ENCODE peak calls at places on chromosomes 3 and 15, in eight cellular contexts. J, V, X, L, Z, Q, H and E are unnamed samples.

GRCh38 chr15:41115652-41116115 is 396 bp downstream of the INO80 start:
- DNase-seq in J (no peak), V (peak), X (peak), L (peak), Z (peak), Q (peak), H (no peak), E (peak)

GRCh38 chr3:55349851-55350250 is 137.3 kb downstream of the WNT5A start:
- DNase-seq in J (no peak), V (no peak), X (no peak), L (no peak), Z (no peak), Q (no peak), H (no peak), E (no peak)

GRCh38 chr3:185537369-185537970 is 14.9 kb downstream of the LIPH start:
- DNase-seq in J (no peak), V (peak), X (peak), L (no peak), Z (peak), Q (peak), H (peak), E (peak)

GRCh38 chr15:66701422-66702034 is 508 bp upstream of the SMAD6 start:
- DNase-seq in J (peak), V (peak), X (no peak), L (peak), Z (peak), Q (peak), H (peak), E (peak)

GRCh38 chr15:65323071-65323511 is 18.6 kb downstream of the RNU5B-1 start:
- DNase-seq in J (no peak), V (no peak), X (peak), L (peak), Z (no peak), Q (no peak), H (no peak), E (peak)

GRCh38 chr3:161149529-161149928 is 44.4 kb upstream of the B3GALNT1 start:
- DNase-seq in J (no peak), V (no peak), X (peak), L (no peak), Z (peak), Q (no peak), H (no peak), E (no peak)

GRCh38 chr3:64224826-64225606 is at the start of gene PRICKLE2:
- DNase-seq in J (no peak), V (peak), X (peak), L (peak), Z (peak), Q (peak), H (peak), E (no peak)

GRCh38 chr15:45458746-45459403 is 63.7 kb downstream of the SLC30A4 start:
- DNase-seq in J (peak), V (peak), X (peak), L (peak), Z (no peak), Q (peak), H (peak), E (peak)

GRCh38 chr15:64092864-64093626 is 593 bp downstream of the CIAO2A start:
- DNase-seq in J (peak), V (peak), X (peak), L (peak), Z (peak), Q (peak), H (no peak), E (peak)
- TF ChIP-seq CTCF in J (peak), V (no peak), X (no peak), L (no peak), Z (no peak), Q (no peak), H (peak), E (no peak)

DNA sequence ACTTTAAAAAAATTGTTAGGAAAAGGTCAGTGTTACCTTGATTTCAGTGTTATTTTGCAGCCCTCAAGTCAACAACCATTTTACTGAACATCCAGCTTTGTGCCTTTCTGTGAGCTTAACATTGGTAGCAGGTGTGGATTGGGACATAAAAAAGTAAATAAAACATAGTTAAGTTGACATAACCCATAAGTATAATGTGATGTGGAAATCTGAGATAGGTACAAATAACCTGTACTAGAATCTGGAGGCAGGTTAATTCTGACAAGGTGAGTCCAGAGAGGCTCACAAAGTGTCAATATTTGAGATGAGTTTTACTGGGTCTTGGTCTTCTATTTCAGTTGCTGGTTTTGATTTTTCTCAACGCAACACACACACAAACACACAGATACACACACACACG is 151.3 kb downstream of the LPP start:
- DNase-seq in J (no peak), V (no peak), X (no peak), L (no peak), Z (no peak), Q (no peak), H (no peak), E (no peak)
- TF ChIP-seq CTCF in J (no peak), V (no peak), X (no peak), L (no peak), Z (no peak), Q (no peak), H (no peak), E (no peak)

DNA sequence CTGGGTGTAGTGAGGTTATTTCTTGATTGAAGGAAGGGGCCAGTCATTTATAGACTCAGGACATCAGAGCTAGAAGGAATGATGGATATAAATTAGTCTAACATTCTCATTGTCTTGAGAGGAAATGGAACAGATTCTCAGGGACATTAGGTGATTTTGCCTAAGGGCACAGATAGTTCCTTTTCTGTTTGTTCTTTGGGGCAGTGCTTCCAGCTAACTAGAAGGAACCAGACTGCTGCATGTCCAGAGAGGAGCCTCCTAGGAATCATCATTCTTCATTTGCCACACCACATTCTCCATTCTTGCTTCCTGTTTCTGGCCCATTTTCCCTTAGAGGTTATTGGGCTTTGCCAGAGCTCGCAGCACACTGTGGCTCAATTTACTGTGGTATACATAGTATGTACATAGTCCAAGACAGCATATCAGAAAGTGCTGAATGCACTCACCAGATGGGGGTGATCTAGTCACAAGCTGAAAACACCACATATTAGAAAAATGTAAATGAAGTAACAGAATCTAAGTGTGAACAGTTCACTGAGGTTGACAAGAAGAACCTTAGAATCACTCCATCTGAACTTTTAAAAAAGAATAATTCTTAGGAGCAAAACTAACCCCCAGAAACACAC is 62.7 kb upstream of the MYZAP start:
- DNase-seq in J (no peak), V (no peak), X (no peak), L (no peak), Z (no peak), Q (no peak), H (no peak), E (no peak)
- TF ChIP-seq CTCF in J (no peak), V (no peak), X (no peak), L (no peak), Z (peak), Q (no peak), H (no peak), E (no peak)

GRCh38 chr3:126524429-126524988 is 554 bp downstream of the CHST13 start:
- DNase-seq in J (no peak), V (no peak), X (no peak), L (no peak), Z (no peak), Q (no peak), H (no peak), E (no peak)
- TF ChIP-seq CTCF in J (no peak), V (peak), X (no peak), L (no peak), Z (no peak), Q (no peak), H (no peak), E (no peak)

GRCh38 chr15:60551781-60552161 is 72.8 kb upstream of the ICE2 start:
- DNase-seq in J (no peak), V (peak), X (no peak), L (no peak), Z (no peak), Q (no peak), H (no peak), E (peak)
- TF ChIP-seq CTCF in J (no peak), V (peak), X (no peak), L (no peak), Z (no peak), Q (no peak), H (peak), E (peak)